ENCODE peak calls at places on chromosomes 6 and 20, in ten cellular contexts. G is hepatocyte, E is LNCaP clone FGC, O is natural killer cell, C is esophagus squamous epithelium, J is GM23338, L is mucosa of descending colon, I is chondrocyte, H is A549, P is cardiac muscle cell. S is an unnamed sample.

GRCh38 chr6:94270040-94270689 is 850.8 kb upstream of the EPHA7 start:
- DNase-seq in G (no peak), P (no peak), C (no peak), E (no peak), H (no peak), O (no peak), L (no peak), I (no peak), J (no peak), S (no peak)

GRCh38 chr20:8293791-8294190 is 161.7 kb downstream of the PLCB1 start:
- DNase-seq in L (no peak), O (no peak), P (no peak), H (no peak), C (no peak), G (no peak), I (no peak), J (no peak), E (no peak), S (no peak)

GRCh38 chr20:63533871-63534393 is 3.2 kb downstream of the PTK6 start:
- DNase-seq in L (peak; percentile 88), H (no peak), I (no peak), G (no peak), J (no peak), P (no peak), E (no peak), C (no peak), O (no peak), S (no peak)

GRCh38 chr6:159979136-159979874 is 10.4 kb downstream of the IGF2R start:
- DNase-seq in O (peak; percentile 74), I (no peak), H (no peak), E (no peak), C (no peak), P (peak; percentile 24), L (no peak), G (no peak), J (no peak), S (no peak)

GRCh38 chr6:146968041-146968760 is 236.0 kb upstream of the STXBP5 start:
- DNase-seq in P (peak; percentile 83), L (no peak), G (peak; percentile 21), H (peak; percentile 4), C (no peak), O (no peak), J (no peak), I (no peak), E (peak; percentile 90), S (peak; percentile 54)

GRCh38 chr20:18188446-18188845 is 50.8 kb downstream of the KAT14 start:
- DNase-seq in I (no peak), J (no peak), O (no peak), C (no peak), G (no peak), L (no peak), P (peak; percentile 64), H (no peak), E (no peak), S (peak; percentile 34)

GRCh38 chr6:2244261-2245102 is 923 bp downstream of the GMDS start:
- DNase-seq in H (no peak), I (no peak), P (peak; percentile 9), G (peak; percentile 63), L (no peak), C (no peak), O (no peak), E (no peak), J (peak; percentile 75), S (no peak)

GRCh38 chr20:37873909-37874308 is 29.0 kb upstream of the VSTM2L start:
- DNase-seq in P (no peak), C (no peak), H (no peak), G (no peak), I (no peak), E (no peak), J (no peak), O (no peak), L (no peak), S (no peak)

DNA sequence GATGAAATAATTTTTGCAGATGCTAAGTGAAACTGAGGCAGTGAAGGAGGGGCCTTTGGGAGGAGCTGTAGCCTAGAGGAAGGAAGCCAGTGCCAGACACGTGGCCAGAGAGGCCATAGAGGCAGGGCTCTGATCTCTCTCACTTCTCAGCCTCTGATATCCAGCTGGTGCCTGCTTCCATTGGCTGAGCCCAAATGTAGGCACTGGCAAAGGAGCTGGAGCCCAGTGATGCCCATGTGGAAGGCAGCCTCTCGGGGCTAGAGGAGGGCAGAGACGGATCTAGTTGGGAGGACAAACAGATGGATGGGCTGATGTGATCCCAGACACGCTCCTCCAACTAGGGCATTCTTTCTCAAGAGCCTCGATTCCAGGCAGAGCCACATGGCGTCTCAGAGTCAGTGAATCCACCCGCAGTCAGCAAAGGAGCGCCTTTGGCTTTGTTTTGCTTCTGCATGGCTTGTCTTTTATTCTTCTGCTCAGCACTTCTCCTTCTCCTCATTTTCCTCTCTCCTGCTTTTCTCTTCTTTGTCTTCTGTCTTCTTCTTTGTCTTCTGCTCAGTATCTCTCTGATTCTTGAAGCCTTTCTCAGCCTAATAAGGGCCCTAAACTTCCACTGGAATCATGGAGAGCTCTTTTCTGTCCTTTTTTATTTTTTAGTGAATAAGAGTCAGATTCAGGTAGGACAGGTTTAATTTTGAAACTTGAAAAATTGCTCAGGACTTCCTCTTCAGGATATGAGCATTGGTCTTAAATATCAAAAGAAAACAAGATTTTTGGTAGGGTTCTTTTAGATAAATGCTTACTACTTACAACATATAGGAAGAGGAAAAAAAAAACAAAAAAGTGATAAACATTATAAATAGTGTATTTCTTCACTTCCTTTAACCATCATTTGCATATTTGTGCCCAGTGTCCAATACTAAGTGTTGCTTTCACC is 41.8 kb downstream of the CYP24A1 start:
- DNase-seq in J (no peak), O (no peak), I (no peak), H (no peak), G (no peak), P (peak; percentile 10), L (no peak), C (no peak), E (no peak), S (no peak)
- TF ChIP-seq CTCF in J (no peak), O (no peak), I (no peak), H (no peak), G (no peak), P (no peak), L (no peak), C (no peak), E (no peak), S (no peak)

GRCh38 chr20:58624687-58625086 is 26.4 kb upstream of the STX16 start:
- DNase-seq in C (no peak), J (no peak), O (no peak), L (no peak), I (no peak), E (no peak), G (no peak), H (no peak), P (no peak), S (no peak)

GRCh38 chr20:58619847-58620431 is 31.1 kb upstream of the STX16 start:
- DNase-seq in G (no peak), E (no peak), J (peak; percentile 56), C (no peak), L (no peak), H (no peak), O (no peak), I (no peak), P (no peak), S (no peak)

GRCh38 chr20:58623579-58624473 is 27.3 kb upstream of the STX16 start:
- DNase-seq in I (peak; percentile 98), L (no peak), O (no peak), J (no peak), G (peak; percentile 89), C (no peak), H (peak; percentile 86), P (peak; percentile 94), E (no peak), S (peak; percentile 79)

GRCh38 chr20:58622671-58623578 is 28.2 kb upstream of the STX16 start:
- DNase-seq in P (peak; percentile 38), E (no peak), H (no peak), J (no peak), I (no peak), G (no peak), L (no peak), C (no peak), O (no peak), S (no peak)

GRCh38 chr20:58621906-58622548 is 29.1 kb upstream of the STX16 start:
- DNase-seq in C (no peak), G (no peak), J (peak; percentile 48), E (no peak), H (peak; percentile 30), O (no peak), L (no peak), I (no peak), P (no peak), S (no peak)
- TF ChIP-seq CTCF in C (no peak), G (peak; percentile 4), J (peak; percentile 33), E (no peak), H (no peak), O (no peak), L (no peak), I (peak; percentile 41), P (peak; percentile 30), S (peak; percentile 7)

DNA sequence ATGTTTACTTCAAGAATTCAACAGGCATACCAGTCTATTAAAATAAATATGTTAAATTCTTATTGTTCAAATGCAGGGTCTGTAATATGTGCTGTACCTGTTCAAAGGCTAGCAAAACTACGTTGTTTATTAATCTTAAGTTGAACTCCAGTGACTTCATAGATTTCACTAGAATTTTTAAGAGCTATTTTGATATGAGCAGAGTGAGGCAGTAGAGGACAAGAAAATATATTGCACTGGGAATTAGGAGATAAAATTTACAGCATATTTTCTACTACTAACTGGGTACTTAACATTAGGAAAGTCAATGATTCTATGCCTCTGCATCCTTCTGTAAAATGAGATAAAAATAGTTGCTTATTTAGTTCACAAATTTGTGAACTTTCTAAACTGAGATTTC is 162.2 kb upstream of the BMP5 start:
- DNase-seq in G (no peak), C (no peak), I (no peak), J (no peak), E (no peak), O (no peak), P (peak; percentile 39), L (no peak), H (no peak), S (no peak)
- TF ChIP-seq CTCF in G (peak; percentile 13), C (no peak), I (peak; percentile 67), J (no peak), E (no peak), O (no peak), P (no peak), L (no peak), H (no peak), S (no peak)

GRCh38 chr6:106446287-106446885 is 85.9 kb downstream of the CRYBG1 start:
- DNase-seq in G (no peak), I (no peak), C (no peak), P (peak; percentile 27), O (no peak), H (peak; percentile 6), E (no peak), J (peak; percentile 29), L (no peak), S (no peak)

GRCh38 chr6:106445508-106445878 is 85.0 kb downstream of the CRYBG1 start:
- DNase-seq in E (no peak), I (no peak), L (no peak), O (no peak), P (no peak), H (no peak), G (no peak), C (no peak), J (no peak), S (no peak)

GRCh38 chr6:106448000-106448426 is 87.5 kb downstream of the CRYBG1 start:
- DNase-seq in C (no peak), O (no peak), H (no peak), I (no peak), E (no peak), J (no peak), P (no peak), L (peak; percentile 40), G (no peak), S (no peak)

GRCh38 chr6:106444777-106445507 is 84.4 kb downstream of the CRYBG1 start:
- DNase-seq in L (peak; percentile 59), O (no peak), E (no peak), I (no peak), C (no peak), J (peak; percentile 88), P (peak; percentile 76), G (peak; percentile 81), H (peak; percentile 66), S (no peak)

DNA sequence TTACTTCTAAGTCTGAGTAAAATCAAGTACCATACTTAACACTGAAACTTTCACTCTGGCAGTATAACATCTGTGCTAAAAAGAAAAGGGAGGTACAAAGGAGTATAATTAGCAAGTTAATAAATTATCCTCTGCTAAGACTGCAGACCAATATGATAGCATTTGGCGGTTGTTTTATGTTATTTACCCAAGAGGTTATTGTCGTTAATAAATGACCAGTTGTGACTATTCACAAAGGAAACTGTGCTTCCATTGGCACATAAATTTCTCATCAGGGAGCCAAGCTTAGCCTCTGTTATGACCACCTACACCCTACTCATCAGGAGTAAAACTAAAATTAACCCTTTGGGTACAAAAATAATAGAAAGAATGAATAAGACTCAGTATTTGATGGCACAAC is 86.5 kb downstream of the CRYBG1 start:
- DNase-seq in E (no peak), H (peak; percentile 33), L (no peak), O (no peak), C (no peak), I (no peak), P (no peak), G (peak; percentile 29), J (no peak), S (no peak)
- TF ChIP-seq CTCF in E (no peak), H (no peak), L (no peak), O (no peak), C (no peak), I (no peak), P (no peak), G (no peak), J (no peak), S (no peak)